ENCODE peak calls at places on chromosomes 2 and 18, in eight cellular contexts. H, M, T, V, W, Q, K and L are unnamed samples.

GRCh38 chr2:119647440-119648169 is 31.4 kb upstream of the TMEM177 start:
- DNase-seq in H (no peak), M (no peak), T (peak; percentile 61), V (no peak), W (no peak), Q (no peak), K (peak; percentile 24), L (no peak)

GRCh38 chr2:172461591-172462392 is 34.4 kb downstream of the ITGA6 start:
- DNase-seq in H (peak; percentile 19), M (peak; percentile 67), T (peak; percentile 34), V (peak; percentile 83), W (peak; percentile 35), Q (peak; percentile 93), K (peak; percentile 84), L (peak; percentile 77)

GRCh38 chr2:203940039-203940438 is 3.5 kb downstream of the ICOS start:
- DNase-seq in H (no peak), M (no peak), T (no peak), V (no peak), W (no peak), Q (no peak), K (no peak), L (no peak)

GRCh38 chr2:240460781-240461431 is 25.4 kb downstream of the GPC1 start:
- DNase-seq in H (peak; percentile 13), M (peak; percentile 0), T (no peak), V (no peak), W (no peak), Q (peak; percentile 72), K (peak; percentile 6), L (no peak)

GRCh38 chr2:60742419-60742818 is 13.6 kb upstream of the PAPOLG start:
- DNase-seq in H (no peak), M (no peak), T (no peak), V (no peak), W (no peak), Q (no peak), K (no peak), L (no peak)

GRCh38 chr2:149185942-149186490 is 144.4 kb upstream of the LYPD6 start:
- DNase-seq in H (no peak), M (no peak), T (no peak), V (no peak), W (no peak), Q (no peak), K (no peak), L (no peak)

GRCh38 chr2:144438722-144439508 is 81.0 kb downstream of the ZEB2 start:
- DNase-seq in H (no peak), M (no peak), T (no peak), V (no peak), W (no peak), Q (no peak), K (no peak), L (no peak)

GRCh38 chr2:45170976-45171514 is 161.8 kb upstream of the SIX2 start:
- DNase-seq in H (no peak), M (peak; percentile 48), T (no peak), V (no peak), W (no peak), Q (no peak), K (no peak), L (no peak)

GRCh38 chr18:67215686-67216085 is 300.8 kb downstream of the DSEL start:
- DNase-seq in H (no peak), M (no peak), T (no peak), V (no peak), W (no peak), Q (peak; percentile 73), K (no peak), L (no peak)

GRCh38 chr18:67217551-67218166 is 298.9 kb downstream of the DSEL start:
- DNase-seq in H (peak; percentile 9), M (peak; percentile 53), T (peak; percentile 78), V (peak; percentile 42), W (peak; percentile 1), Q (no peak), K (peak; percentile 29), L (no peak)

GRCh38 chr18:67216846-67217245 is 299.7 kb downstream of the DSEL start:
- DNase-seq in H (no peak), M (no peak), T (peak; percentile 12), V (no peak), W (no peak), Q (no peak), K (no peak), L (no peak)

GRCh38 chr18:67218556-67218955 is 298.0 kb downstream of the DSEL start:
- DNase-seq in H (no peak), M (no peak), T (no peak), V (no peak), W (no peak), Q (no peak), K (no peak), L (no peak)

DNA sequence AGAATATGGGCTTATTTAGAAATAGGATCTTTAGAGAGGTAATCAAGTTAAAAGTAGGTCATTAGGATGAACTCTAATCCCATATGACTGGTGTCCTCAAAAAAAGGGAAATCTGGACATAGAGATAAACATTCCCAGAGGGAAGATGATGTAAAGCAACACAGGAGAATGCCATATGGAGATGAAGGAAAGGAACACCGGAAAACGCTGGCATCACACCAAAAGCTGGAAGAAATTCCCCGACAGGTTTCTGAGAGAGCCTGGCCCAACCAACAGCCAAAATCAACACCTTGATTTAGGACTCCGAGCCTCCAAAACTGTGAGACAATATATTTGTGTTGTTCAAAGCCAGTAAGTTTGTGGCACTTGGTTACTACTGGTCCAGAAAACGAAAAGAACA is 296.7 kb downstream of the DSEL start:
- DNase-seq in H (no peak), M (no peak), T (no peak), V (no peak), W (no peak), Q (no peak), K (no peak), L (no peak)
- TF ChIP-seq POLR2A in H (no peak), M (no peak), T (no peak), V (no peak), W (no peak), Q (no peak), K (no peak), L (no peak)

GRCh38 chr2:23383087-23383486 is 1.9 kb upstream of the KLHL29 start:
- DNase-seq in H (no peak), M (no peak), T (no peak), V (no peak), W (no peak), Q (no peak), K (no peak), L (no peak)

GRCh38 chr2:23386422-23387220 is 1.6 kb downstream of the KLHL29 start:
- DNase-seq in H (peak; percentile 18), M (peak; percentile 28), T (no peak), V (no peak), W (peak; percentile 35), Q (peak; percentile 77), K (peak; percentile 35), L (peak; percentile 91)

GRCh38 chr2:23385351-23385747 is 370 bp downstream of the KLHL29 start:
- DNase-seq in H (peak; percentile 26), M (no peak), T (peak; percentile 36), V (no peak), W (peak; percentile 76), Q (peak; percentile 82), K (peak; percentile 26), L (peak; percentile 90)

GRCh38 chr2:23385748-23386421 is 906 bp downstream of the KLHL29 start:
- DNase-seq in H (peak; percentile 19), M (no peak), T (no peak), V (no peak), W (peak; percentile 65), Q (no peak), K (no peak), L (peak; percentile 91)

DNA sequence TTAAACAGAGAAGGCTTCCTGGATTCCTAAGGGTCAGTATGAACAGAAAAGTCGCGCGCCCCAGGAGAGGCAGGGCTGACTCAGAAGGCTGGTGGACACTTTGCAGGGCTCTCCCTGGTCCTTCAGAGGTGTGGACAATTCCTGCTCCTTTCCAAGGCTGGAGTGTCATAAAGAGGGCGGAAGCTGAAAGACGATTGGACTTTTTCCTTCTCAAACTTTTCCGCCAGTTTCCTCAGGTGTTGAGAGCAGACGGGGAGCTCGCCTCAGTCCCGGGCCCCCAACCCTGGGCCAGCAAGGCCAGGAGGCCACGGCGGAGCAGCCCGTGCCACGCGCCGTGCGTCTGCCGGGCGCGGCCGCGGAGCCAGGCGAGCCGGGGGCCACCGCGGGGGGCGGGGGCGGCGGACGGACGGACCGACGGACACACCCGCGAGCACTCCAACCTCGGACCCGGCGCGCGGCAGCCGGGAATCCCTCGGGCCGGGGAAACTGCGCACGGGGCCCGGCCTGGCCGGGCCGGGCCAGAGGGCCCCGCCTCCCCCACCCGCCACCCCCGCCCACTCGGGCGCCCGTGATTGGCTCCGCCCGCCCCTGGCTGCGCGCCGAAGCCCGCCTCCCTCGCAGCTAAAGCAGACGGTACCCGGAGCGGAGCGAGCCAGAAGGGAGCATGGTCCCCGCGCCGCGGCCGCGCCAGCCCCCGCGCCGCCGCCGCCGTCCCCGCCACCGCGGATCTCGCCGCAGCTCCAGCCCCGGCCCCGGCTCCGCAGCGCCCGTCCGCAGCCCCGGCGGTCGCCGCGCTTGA is at the start of gene KLHL29:
- DNase-seq in H (peak; percentile 87), M (peak; percentile 84), T (peak; percentile 71), V (peak; percentile 85), W (peak; percentile 89), Q (peak; percentile 90), K (peak; percentile 85), L (peak; percentile 77)
- TF ChIP-seq POLR2A in H (no peak), M (no peak), T (peak; percentile 85), V (no peak), W (peak; percentile 83), Q (no peak), K (no peak), L (no peak)

GRCh38 chr2:24885221-24886113 is 34.6 kb downstream of the ADCY3 start:
- DNase-seq in H (no peak), M (peak; percentile 30), T (peak; percentile 50), V (no peak), W (no peak), Q (no peak), K (no peak), L (no peak)
- TF ChIP-seq POLR2A in H (no peak), M (no peak), T (no peak), V (no peak), W (no peak), Q (no peak), K (no peak), L (no peak)

GRCh38 chr2:233201271-233202013 is 50.0 kb upstream of the ATG16L1 start:
- DNase-seq in H (no peak), M (no peak), T (no peak), V (no peak), W (no peak), Q (no peak), K (no peak), L (peak; percentile 29)

GRCh38 chr2:233208382-233209116 is 42.9 kb upstream of the ATG16L1 start:
- DNase-seq in H (no peak), M (no peak), T (no peak), V (no peak), W (peak; percentile 14), Q (peak; percentile 23), K (no peak), L (no peak)

GRCh38 chr2:233202531-233202944 is 48.9 kb upstream of the ATG16L1 start:
- DNase-seq in H (no peak), M (no peak), T (no peak), V (no peak), W (no peak), Q (no peak), K (no peak), L (no peak)

GRCh38 chr2:233203060-233203459 is 48.4 kb upstream of the ATG16L1 start:
- DNase-seq in H (no peak), M (no peak), T (no peak), V (no peak), W (no peak), Q (no peak), K (no peak), L (no peak)

DNA sequence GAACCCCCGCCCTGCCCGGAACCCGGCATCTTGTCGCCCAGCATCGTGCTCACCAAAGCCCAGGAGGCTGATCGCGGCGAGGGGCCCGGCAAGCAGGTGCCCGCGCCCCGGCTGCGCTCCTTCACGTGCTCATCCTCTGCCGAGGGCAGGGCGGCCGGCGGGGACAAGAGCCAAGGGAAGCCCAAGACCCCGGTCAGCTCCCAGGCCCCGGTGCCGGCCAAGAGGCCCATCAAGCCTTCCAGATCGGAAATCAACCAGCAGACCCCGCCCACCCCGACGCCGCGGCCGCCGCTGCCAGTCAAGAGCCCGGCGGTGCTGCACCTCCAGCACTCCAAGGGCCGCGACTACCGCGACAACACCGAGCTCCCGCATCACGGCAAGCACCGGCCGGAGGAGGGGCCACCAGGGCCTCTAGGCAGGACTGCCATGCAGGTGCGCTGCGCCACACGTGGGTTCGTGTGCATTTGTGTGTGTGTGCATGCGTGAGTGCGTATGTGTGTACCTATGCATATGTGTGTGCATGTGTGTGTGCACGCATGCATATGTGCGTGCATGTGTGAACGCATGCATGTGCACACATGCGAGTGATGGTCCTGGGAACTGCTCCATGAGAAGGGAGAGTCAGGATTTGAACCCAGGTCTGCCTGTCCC is 47.1 kb upstream of the ATG16L1 start:
- DNase-seq in H (no peak), M (no peak), T (no peak), V (no peak), W (no peak), Q (no peak), K (no peak), L (no peak)
- TF ChIP-seq POLR2A in H (no peak), M (no peak), T (no peak), V (no peak), W (no peak), Q (no peak), K (no peak), L (no peak)